ENCODE peak calls at places on chromosomes 7 and 10, in seven cellular contexts. Y is HFF-Myc, C is AG09309, A is body of pancreas, F is PC-3, U is OCI-LY7, X is GM13977. M is an unnamed sample.

GRCh38 chr7:157471259-157472125 is 134.7 kb downstream of the DNAJB6 start:
- DNase-seq in Y (no peak), C (no peak), A (no peak), F (no peak), U (no peak), X (no peak), M (no peak)

GRCh38 chr10:30870926-30871325 is 160.7 kb downstream of the ZNF438 start:
- DNase-seq in Y (no peak), C (no peak), A (no peak), F (no peak), U (no peak), X (no peak), M (no peak)

GRCh38 chr10:13973742-13974141 is 357.0 kb downstream of the FRMD4A start:
- DNase-seq in Y (no peak), C (no peak), A (no peak), F (no peak), U (no peak), X (no peak), M (no peak)

GRCh38 chr7:140059288-140060242 is 3.2 kb downstream of the PARP12 start:
- DNase-seq in Y (no peak), C (peak; percentile 82), A (peak; percentile 93), F (peak; percentile 96), U (no peak), X (no peak), M (no peak)

GRCh38 chr7:84454174-84454959 is 259.8 kb upstream of the SEMA3A start:
- DNase-seq in Y (no peak), C (no peak), A (no peak), F (peak; percentile 37), U (no peak), X (no peak), M (no peak)

GRCh38 chr7:73515184-73515583 is 6.9 kb downstream of the BAZ1B start:
- DNase-seq in Y (no peak), C (no peak), A (no peak), F (no peak), U (peak; percentile 43), X (no peak), M (no peak)

GRCh38 chr7:80869821-80870751 is 48.8 kb downstream of the SEMA3C start:
- DNase-seq in Y (no peak), C (no peak), A (no peak), F (peak; percentile 77), U (no peak), X (no peak), M (no peak)

GRCh38 chr7:48904975-48905374 is 19.4 kb upstream of the CDC14C start:
- DNase-seq in Y (no peak), C (no peak), A (no peak), F (no peak), U (no peak), X (no peak), M (no peak)

GRCh38 chr7:148697256-148697841 is 1.4 kb upstream of the CUL1 start:
- DNase-seq in Y (peak; percentile 69), C (no peak), A (peak; percentile 32), F (no peak), U (peak; percentile 44), X (no peak), M (no peak)

GRCh38 chr7:90701021-90701420 is 104.9 kb downstream of the CDK14 start:
- DNase-seq in Y (no peak), C (no peak), A (no peak), F (no peak), U (no peak), X (no peak), M (no peak)

GRCh38 chr7:7418997-7419396 is 116.7 kb downstream of the COL28A1 start:
- DNase-seq in Y (no peak), C (no peak), A (no peak), F (no peak), U (no peak), X (no peak), M (no peak)

GRCh38 chr10:269440-270074 is 134.3 kb downstream of the ZMYND11 start:
- DNase-seq in Y (no peak), C (no peak), A (no peak), F (no peak), U (no peak), X (no peak), M (no peak)

GRCh38 chr7:116952640-116953371 is 495 bp upstream of the ST7 start:
- DNase-seq in Y (no peak), C (no peak), A (peak; percentile 83), F (peak; percentile 51), U (peak; percentile 70), X (no peak), M (no peak)

GRCh38 chr7:96794063-96794462 is 84.4 kb upstream of the SEM1 start:
- DNase-seq in Y (no peak), C (no peak), A (no peak), F (peak; percentile 76), U (no peak), X (no peak), M (no peak)

GRCh38 chr10:132610071-132610701 is 72.6 kb downstream of the INPP5A start:
- DNase-seq in Y (no peak), C (no peak), A (no peak), F (no peak), U (no peak), X (no peak), M (no peak)

GRCh38 chr10:91908358-91909177 is 718 bp downstream of the FGFBP3 start:
- DNase-seq in Y (peak; percentile 61), C (no peak), A (peak; percentile 85), F (peak; percentile 83), U (peak; percentile 91), X (peak; percentile 90), M (peak; percentile 89)

GRCh38 chr7:41005381-41005901 is 697.4 kb downstream of the INHBA start:
- DNase-seq in Y (peak; percentile 66), C (peak; percentile 77), A (no peak), F (peak; percentile 81), U (no peak), X (no peak), M (no peak)

GRCh38 chr7:141533149-141533949 is 17.9 kb upstream of the AGK start:
- DNase-seq in Y (peak; percentile 51), C (peak; percentile 35), A (peak; percentile 64), F (peak; percentile 78), U (peak; percentile 72), X (peak; percentile 68), M (peak; percentile 62)

GRCh38 chr7:20021834-20022233 is 195.3 kb downstream of the MACC1 start:
- DNase-seq in Y (no peak), C (no peak), A (no peak), F (no peak), U (no peak), X (no peak), M (no peak)

GRCh38 chr7:28440055-28440601 is 27.8 kb downstream of the CREB5 start:
- DNase-seq in Y (no peak), C (no peak), A (no peak), F (no peak), U (no peak), X (no peak), M (no peak)

GRCh38 chr10:3467052-3467906 is 294.7 kb upstream of the PITRM1 start:
- DNase-seq in Y (peak; percentile 92), C (peak; percentile 88), A (peak; percentile 56), F (peak; percentile 86), U (no peak), X (no peak), M (no peak)
- TF ChIP-seq CTCF in Y (peak; percentile 57), C (peak; percentile 69), A (peak; percentile 16), F (peak; percentile 77), U (no peak), X (no peak), M (no peak)

DNA sequence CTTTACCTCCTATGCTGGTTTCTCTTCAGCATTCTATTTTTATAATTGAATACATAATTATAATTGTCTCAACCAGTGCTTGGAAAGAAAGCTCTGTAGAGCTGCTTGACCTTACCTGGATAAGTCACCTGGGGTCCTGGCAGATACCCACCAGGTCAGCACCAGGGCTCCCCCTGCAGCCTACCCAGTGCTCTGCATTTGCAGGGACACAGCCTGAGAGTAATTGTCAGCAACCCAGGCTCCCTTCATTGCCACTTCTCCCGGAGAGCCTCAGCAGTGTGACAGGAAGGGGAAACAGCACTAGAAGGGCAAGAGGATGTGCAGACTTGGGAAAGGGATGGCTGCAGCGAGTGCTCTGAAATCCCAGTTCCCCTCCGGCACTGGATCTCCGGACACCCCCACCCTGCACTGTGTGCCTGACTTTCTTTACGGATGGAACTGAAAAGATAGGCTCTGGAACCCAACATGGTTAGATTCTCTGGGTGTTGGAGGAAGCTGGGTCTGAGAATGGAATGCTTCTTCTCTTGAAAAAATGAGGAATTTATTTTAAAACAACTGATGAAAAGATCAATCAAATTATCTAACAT is 11.4 kb upstream of the PAX4 start:
- DNase-seq in Y (no peak), C (no peak), A (peak; percentile 78), F (peak; percentile 29), U (peak; percentile 41), X (peak; percentile 42), M (no peak)
- TF ChIP-seq CTCF in Y (peak; percentile 60), C (peak; percentile 28), A (peak; percentile 76), F (peak; percentile 57), U (peak; percentile 84), X (peak; percentile 65), M (peak; percentile 26)

GRCh38 chr7:78020874-78021249 is 222.3 kb downstream of the PHTF2 start:
- DNase-seq in Y (no peak), C (no peak), A (no peak), F (no peak), U (no peak), X (no peak), M (no peak)

GRCh38 chr7:78018541-78019456 is 220.2 kb downstream of the PHTF2 start:
- DNase-seq in Y (no peak), C (no peak), A (peak; percentile 27), F (peak; percentile 20), U (no peak), X (no peak), M (no peak)

GRCh38 chr7:78020131-78020873 is 221.7 kb downstream of the PHTF2 start:
- DNase-seq in Y (peak; percentile 70), C (peak; percentile 75), A (peak; percentile 84), F (peak; percentile 76), U (peak; percentile 58), X (peak; percentile 62), M (peak; percentile 61)

GRCh38 chr7:78017621-78018100 is 219.1 kb downstream of the PHTF2 start:
- DNase-seq in Y (no peak), C (no peak), A (no peak), F (no peak), U (no peak), X (no peak), M (no peak)

GRCh38 chr7:78019457-78020130 is 221.0 kb downstream of the PHTF2 start:
- DNase-seq in Y (peak; percentile 33), C (peak; percentile 46), A (peak; percentile 94), F (peak; percentile 63), U (peak; percentile 32), X (peak; percentile 82), M (peak; percentile 85)
- TF ChIP-seq CTCF in Y (no peak), C (peak; percentile 23), A (peak; percentile 27), F (no peak), U (no peak), X (no peak), M (no peak)

GRCh38 chr7:128323489-128324362 is 20.0 kb downstream of the RBM28 start:
- DNase-seq in Y (no peak), C (no peak), A (no peak), F (no peak), U (no peak), X (no peak), M (no peak)

GRCh38 chr7:128324363-128324680 is 19.4 kb downstream of the RBM28 start:
- DNase-seq in Y (no peak), C (no peak), A (no peak), F (no peak), U (no peak), X (no peak), M (no peak)

GRCh38 chr7:128318696-128319095 is 25.0 kb downstream of the RBM28 start:
- DNase-seq in Y (no peak), C (no peak), A (no peak), F (no peak), U (no peak), X (no peak), M (no peak)

GRCh38 chr7:128321044-128321422 is 22.7 kb downstream of the RBM28 start:
- DNase-seq in Y (no peak), C (no peak), A (no peak), F (no peak), U (no peak), X (no peak), M (no peak)

GRCh38 chr7:128322040-128322643 is 21.6 kb downstream of the RBM28 start:
- DNase-seq in Y (peak; percentile 12), C (peak; percentile 24), A (peak; percentile 18), F (peak; percentile 53), U (peak; percentile 41), X (no peak), M (no peak)
- TF ChIP-seq CTCF in Y (peak; percentile 34), C (peak; percentile 58), A (peak; percentile 27), F (peak; percentile 58), U (peak; percentile 77), X (peak; percentile 40), M (peak; percentile 24)